ENCODE peak calls at places on chromosome 7, in six cellular contexts. O is endothelial cell, R is body of pancreas, S is GM06990, F is HCT116, Z is cardiac muscle cell. Q is an unnamed sample.

GRCh38 chr7:142696456-142697179 is 52.7 kb upstream of the PRSS1 start:
- DNase-seq in O (no peak), Z (no peak), R (no peak), S (no peak), F (no peak), Q (no peak)

GRCh38 chr7:72243329-72243728 is 168.8 kb downstream of the CALN1 start:
- DNase-seq in O (no peak), F (no peak), S (no peak), R (no peak), Z (no peak), Q (no peak)

GRCh38 chr7:34093276-34093675 is 187.9 kb downstream of the BMPER start:
- DNase-seq in S (no peak), R (no peak), Z (no peak), F (no peak), O (no peak), Q (no peak)

GRCh38 chr7:137441451-137441850 is 97.9 kb upstream of the PTN start:
- DNase-seq in S (no peak), F (no peak), O (no peak), Z (peak), R (no peak), Q (no peak)

GRCh38 chr7:69780377-69780776 is 182.1 kb downstream of the AUTS2 start:
- DNase-seq in F (no peak), S (no peak), O (no peak), R (no peak), Z (peak), Q (no peak)

GRCh38 chr7:135386776-135387175 is 123.1 kb downstream of the CNOT4 start:
- DNase-seq in R (no peak), O (no peak), S (no peak), Z (no peak), F (no peak), Q (no peak)

GRCh38 chr7:108972009-108972408 is 402.3 kb downstream of the DNAJB9 start:
- DNase-seq in R (peak), F (no peak), Z (peak), O (no peak), S (no peak), Q (no peak)

GRCh38 chr7:97130417-97131139 is 13.1 kb downstream of the SDHAF3 start:
- DNase-seq in O (no peak), F (no peak), Z (peak), S (no peak), R (no peak), Q (no peak)

GRCh38 chr7:45973725-45974532 is 52.9 kb upstream of the IGFBP3 start:
- DNase-seq in O (no peak), Z (peak), F (no peak), S (no peak), R (no peak), Q (no peak)

GRCh38 chr7:142549007-142549406 is 200.3 kb upstream of the PRSS1 start:
- DNase-seq in O (no peak), R (no peak), F (no peak), S (no peak), Z (no peak), Q (no peak)

GRCh38 chr7:159109092-159110035 is 35.3 kb downstream of the VIPR2 start:
- DNase-seq in R (peak), F (no peak), S (no peak), O (no peak), Z (no peak), Q (no peak)

GRCh38 chr7:50529093-50529862 is 35.9 kb downstream of the DDC start:
- DNase-seq in R (no peak), Z (no peak), S (no peak), F (no peak), O (no peak), Q (no peak)

GRCh38 chr7:153354071-153354470 is 594.5 kb downstream of the ACTR3B start:
- DNase-seq in Z (no peak), S (no peak), R (no peak), O (no peak), F (no peak), Q (no peak)

GRCh38 chr7:68613897-68614296 is 984.4 kb upstream of the AUTS2 start:
- DNase-seq in R (no peak), Z (peak), F (no peak), O (no peak), S (no peak), Q (no peak)

GRCh38 chr7:79114875-79115274 is 338.6 kb downstream of the MAGI2 start:
- DNase-seq in R (no peak), Z (no peak), F (no peak), O (no peak), S (no peak), Q (no peak)

GRCh38 chr7:80643336-80643925 is 5.0 kb downstream of the CD36 start:
- DNase-seq in S (no peak), R (no peak), F (no peak), Z (no peak), O (no peak), Q (no peak)

GRCh38 chr7:90621892-90622182 is 25.7 kb downstream of the CDK14 start:
- DNase-seq in Z (no peak), R (no peak), F (no peak), O (no peak), S (no peak), Q (no peak)

GRCh38 chr7:127514499-127514898 is 70.9 kb downstream of the GCC1 start:
- DNase-seq in Z (peak), S (no peak), O (no peak), R (no peak), F (peak), Q (peak)
- TF ChIP-seq CTCF in Z (peak), S (peak), O (no peak), R (peak), F (peak), Q (peak)

GRCh38 chr7:134365341-134366054 is 48.8 kb upstream of the SLC35B4 start:
- DNase-seq in O (no peak), S (no peak), R (no peak), Z (peak), F (no peak), Q (peak)

GRCh38 chr7:134366481-134366880 is 49.8 kb upstream of the SLC35B4 start:
- DNase-seq in S (no peak), F (no peak), O (no peak), Z (peak), R (no peak), Q (no peak)

GRCh38 chr7:134370135-134370534 is 53.4 kb upstream of the SLC35B4 start:
- DNase-seq in S (no peak), O (no peak), Z (no peak), F (no peak), R (no peak), Q (no peak)

GRCh38 chr7:134368851-134369533 is 52.3 kb upstream of the SLC35B4 start:
- DNase-seq in Z (peak), F (no peak), S (no peak), R (peak), O (no peak), Q (peak)

DNA sequence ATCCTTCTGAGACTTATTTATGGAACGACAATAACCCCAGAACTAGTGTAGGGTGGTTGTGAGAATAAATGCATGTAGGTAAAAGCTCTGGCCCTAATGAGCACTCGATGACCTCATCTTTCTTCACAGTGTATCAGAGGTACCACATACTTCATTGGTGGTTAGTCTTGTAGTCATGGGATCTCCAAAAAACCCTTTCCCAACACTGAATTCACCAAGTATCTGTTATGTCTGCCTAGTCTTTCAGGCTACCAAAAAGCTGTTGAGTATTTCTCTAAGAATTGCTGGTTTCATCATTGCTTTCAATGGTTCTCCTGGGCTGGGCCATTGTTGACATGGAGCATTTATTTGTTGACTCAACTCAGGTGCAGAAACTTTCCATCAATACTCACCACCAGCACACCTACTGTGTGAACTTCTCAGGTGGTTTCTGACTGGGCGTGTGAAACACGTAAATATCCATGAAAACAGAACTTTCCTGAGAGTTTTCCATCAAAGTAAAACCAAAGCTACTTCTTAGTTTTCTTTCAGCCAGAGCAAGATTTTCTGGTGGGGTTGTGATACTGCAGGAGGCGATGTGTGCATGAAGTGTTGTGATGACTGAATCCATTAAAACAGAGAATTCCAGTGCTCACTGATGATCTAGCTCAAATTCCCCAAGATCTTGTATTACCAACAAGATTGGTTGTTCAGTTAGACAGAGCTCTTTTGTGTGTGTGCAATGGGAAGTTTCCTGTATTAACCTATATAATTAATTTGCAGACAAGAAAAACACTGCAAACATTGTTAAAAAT is 51.4 kb upstream of the SLC35B4 start:
- DNase-seq in O (no peak), Z (no peak), R (no peak), S (no peak), F (no peak), Q (no peak)
- TF ChIP-seq CTCF in O (no peak), Z (no peak), R (no peak), S (no peak), F (no peak), Q (no peak)

DNA sequence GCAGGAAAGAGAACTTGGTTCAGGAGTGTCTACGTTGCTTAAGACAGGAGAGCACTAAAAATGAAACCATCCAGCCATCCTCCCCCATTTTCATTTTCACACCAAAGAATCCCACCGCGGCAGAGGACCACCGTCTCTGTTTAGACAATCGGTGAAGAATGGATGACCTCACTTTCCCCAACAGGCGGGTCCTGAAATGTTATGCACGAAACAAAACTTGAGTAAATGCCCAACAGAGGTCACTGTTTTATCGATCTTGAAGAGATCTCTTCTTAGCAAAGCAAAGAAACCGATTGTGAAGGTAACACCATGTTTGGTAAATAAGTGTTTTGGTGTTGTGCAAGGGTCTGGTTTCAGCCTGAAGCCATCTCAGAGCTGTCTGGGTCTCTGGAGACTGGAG is 1.4 kb upstream of the IL6 start:
- DNase-seq in R (no peak), S (no peak), Z (peak), O (no peak), F (peak), Q (peak)
- TF ChIP-seq CTCF in R (peak), S (peak), Z (no peak), O (no peak), F (peak), Q (peak)

GRCh38 chr7:7704867-7705266 is 13.5 kb downstream of the RPA3 start:
- DNase-seq in O (no peak), F (no peak), R (no peak), Z (no peak), S (no peak), Q (no peak)

GRCh38 chr7:7706101-7706511 is 12.3 kb downstream of the RPA3 start:
- DNase-seq in F (no peak), O (no peak), R (no peak), Z (no peak), S (peak), Q (no peak)

GRCh38 chr7:7705316-7705715 is 13.1 kb downstream of the RPA3 start:
- DNase-seq in F (no peak), O (no peak), R (no peak), Z (no peak), S (no peak), Q (no peak)

GRCh38 chr7:7707756-7708310 is 10.6 kb downstream of the RPA3 start:
- DNase-seq in F (no peak), O (no peak), S (no peak), R (no peak), Z (peak), Q (peak)

DNA sequence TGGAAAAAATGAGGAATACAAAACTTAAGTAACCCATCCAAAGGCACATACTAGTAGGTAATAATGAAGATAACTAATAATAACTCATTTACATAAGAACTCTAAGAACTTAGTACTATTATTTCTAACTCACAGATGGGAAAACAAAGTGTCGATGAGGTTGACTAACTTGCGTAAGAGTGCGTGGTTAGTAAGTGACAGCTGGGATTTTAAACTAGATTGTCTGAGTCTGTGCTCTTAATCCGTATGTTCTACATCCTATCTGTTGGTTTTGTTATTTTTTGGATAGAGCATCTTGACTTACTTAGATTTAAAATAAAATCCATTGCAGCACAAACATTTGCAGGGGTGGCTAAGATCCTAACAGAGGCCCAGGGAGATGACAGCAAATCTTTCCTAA is 11.9 kb downstream of the RPA3 start:
- DNase-seq in S (no peak), Z (peak), R (no peak), F (no peak), O (no peak), Q (no peak)
- TF ChIP-seq CTCF in S (no peak), Z (no peak), R (no peak), F (no peak), O (no peak), Q (no peak)

DNA sequence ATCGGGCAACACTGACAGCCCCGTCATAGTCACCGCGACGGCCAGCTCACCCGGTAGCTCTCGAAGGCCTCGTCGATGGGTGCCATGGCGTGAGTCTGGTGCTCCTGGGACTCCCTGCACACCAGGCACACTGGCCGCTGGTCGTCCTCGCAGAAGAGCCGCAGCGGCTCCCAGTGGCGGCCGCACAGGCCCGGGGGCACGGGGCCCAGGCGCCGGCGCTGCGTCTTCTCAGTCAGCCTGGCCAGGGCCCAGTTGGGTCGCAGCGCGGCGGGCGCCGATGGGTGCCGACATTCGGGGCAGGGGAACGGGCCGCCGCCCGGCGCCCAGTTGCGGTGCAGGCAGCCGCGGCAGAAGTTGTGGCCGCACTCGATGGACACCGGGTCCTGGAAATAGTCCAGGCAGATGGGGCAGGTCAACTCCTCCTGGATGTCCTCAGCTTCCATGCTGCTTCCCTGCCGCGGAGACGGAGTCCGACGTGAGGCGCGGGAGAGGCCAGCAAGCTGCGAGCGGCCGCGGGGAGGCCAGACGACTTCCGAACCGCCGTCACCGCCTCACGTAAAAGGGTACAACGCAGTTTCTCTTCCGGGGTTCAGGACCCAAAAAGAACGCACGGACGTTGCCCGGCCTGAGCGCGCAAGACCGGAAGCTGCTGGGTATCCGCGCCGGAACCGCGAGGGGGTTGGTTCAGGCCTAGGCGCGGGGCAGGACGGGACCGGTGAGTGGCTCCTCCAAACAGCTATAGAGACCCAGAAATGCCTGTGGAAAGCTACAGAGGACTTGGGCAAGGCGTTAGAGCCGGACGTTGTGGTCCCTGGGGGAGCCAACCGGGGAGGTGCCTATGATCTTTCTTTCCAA is at the start of gene TRIM4:
- DNase-seq in Z (peak), F (peak), O (peak), R (peak), S (peak), Q (peak)
- TF ChIP-seq CTCF in Z (no peak), F (no peak), O (no peak), R (peak), S (peak), Q (peak)

DNA sequence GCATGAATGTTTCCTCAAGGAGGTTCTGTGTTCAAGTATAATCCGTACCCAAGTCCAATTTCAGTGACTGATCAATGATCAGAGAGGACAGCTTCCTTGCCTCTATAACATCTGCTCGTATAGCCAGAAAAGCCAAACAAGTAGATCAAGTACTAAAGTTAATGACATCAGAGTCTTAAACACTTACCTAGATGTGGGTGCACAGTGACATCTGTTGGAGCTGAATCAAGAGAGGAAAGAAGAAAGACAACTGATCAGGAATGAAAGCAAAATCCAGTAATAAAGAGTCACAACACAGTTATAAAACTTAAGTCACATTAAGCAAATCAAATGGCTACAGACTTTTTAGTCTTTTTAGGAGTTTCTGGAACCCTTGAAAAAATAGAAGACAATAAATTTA is 236.5 kb downstream of the RELN start:
- DNase-seq in O (no peak), R (no peak), S (no peak), Z (peak), F (no peak), Q (no peak)
- TF ChIP-seq CTCF in O (no peak), R (no peak), S (no peak), Z (no peak), F (no peak), Q (peak)

DNA sequence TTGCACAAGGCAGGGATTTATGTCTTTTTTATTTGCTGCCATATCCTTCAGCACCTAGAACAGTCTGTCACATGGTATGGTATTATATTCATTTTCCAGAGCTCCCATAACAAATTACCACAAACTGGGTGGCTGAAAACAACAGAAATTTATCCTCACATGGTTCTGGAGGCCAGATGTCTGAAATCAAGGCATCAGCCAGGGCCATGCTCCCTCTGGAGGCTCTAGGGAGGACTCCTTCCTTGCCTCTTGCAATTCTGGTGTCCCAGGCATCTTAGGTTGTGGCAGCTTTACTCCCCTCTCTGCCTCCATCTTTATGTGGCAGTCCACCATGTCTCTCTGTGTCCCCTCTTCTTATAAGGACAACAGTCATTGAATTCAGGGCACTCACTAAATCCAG is 43.1 kb downstream of the MET start:
- DNase-seq in F (no peak), S (no peak), O (no peak), Z (no peak), R (no peak), Q (no peak)
- TF ChIP-seq CTCF in F (peak), S (no peak), O (no peak), Z (no peak), R (no peak), Q (peak)

GRCh38 chr7:133207687-133208086 is 45.2 kb upstream of the EXOC4 start:
- DNase-seq in O (no peak), F (peak), R (no peak), Z (peak), S (no peak), Q (no peak)
- TF ChIP-seq CTCF in O (no peak), F (peak), R (no peak), Z (no peak), S (peak), Q (peak)